ENCODE peak calls at places on chromosome 21, in seven cellular contexts. One of them, this sample, is unnamed.

GRCh38 chr21:26112127-26112742 is 58.3 kb downstream of the APP start:
- DNase-seq in fibroblast of the aortic adventitia: peak; percentile 29
- DNase-seq in nephron progenitor cell: no peak
- DNase-seq in heart right ventricle: no peak
- DNase-seq in GM12865: peak; percentile 9
- DNase-seq in progenitor cell of endocrine pancreas: no peak
- DNase-seq in neural crest cell: no peak
- DNase-seq in this sample: no peak

GRCh38 chr21:41387824-41388223 is 26.0 kb downstream of the MX2 start:
- DNase-seq in neural crest cell: no peak
- DNase-seq in nephron progenitor cell: no peak
- DNase-seq in GM12865: no peak
- DNase-seq in heart right ventricle: no peak
- DNase-seq in progenitor cell of endocrine pancreas: no peak
- DNase-seq in fibroblast of the aortic adventitia: no peak
- DNase-seq in this sample: no peak

GRCh38 chr21:30642564-30642963 is at the start of gene KRTAP20-3:
- DNase-seq in GM12865: no peak
- DNase-seq in fibroblast of the aortic adventitia: no peak
- DNase-seq in nephron progenitor cell: no peak
- DNase-seq in heart right ventricle: no peak
- DNase-seq in progenitor cell of endocrine pancreas: no peak
- DNase-seq in neural crest cell: no peak
- DNase-seq in this sample: no peak

GRCh38 chr21:16193758-16194606 is 464.2 kb downstream of the USP25 start:
- DNase-seq in progenitor cell of endocrine pancreas: no peak
- DNase-seq in nephron progenitor cell: peak; percentile 55
- DNase-seq in fibroblast of the aortic adventitia: peak; percentile 88
- DNase-seq in neural crest cell: peak; percentile 22
- DNase-seq in heart right ventricle: peak; percentile 48
- DNase-seq in GM12865: peak; percentile 2
- DNase-seq in this sample: no peak

GRCh38 chr21:46613391-46613790 is 8.5 kb upstream of the S100B start:
- DNase-seq in GM12865: no peak
- DNase-seq in heart right ventricle: no peak
- DNase-seq in progenitor cell of endocrine pancreas: no peak
- DNase-seq in neural crest cell: no peak
- DNase-seq in nephron progenitor cell: no peak
- DNase-seq in fibroblast of the aortic adventitia: no peak
- DNase-seq in this sample: no peak

GRCh38 chr21:41836166-41837015 is 42.8 kb downstream of the PRDM15 start:
- DNase-seq in heart right ventricle: no peak
- DNase-seq in progenitor cell of endocrine pancreas: no peak
- DNase-seq in GM12865: no peak
- DNase-seq in nephron progenitor cell: no peak
- DNase-seq in neural crest cell: no peak
- DNase-seq in fibroblast of the aortic adventitia: no peak
- DNase-seq in this sample: no peak

GRCh38 chr21:38797470-38797869 is 8.3 kb upstream of the ETS2 start:
- DNase-seq in neural crest cell: no peak
- DNase-seq in progenitor cell of endocrine pancreas: no peak
- DNase-seq in nephron progenitor cell: no peak
- DNase-seq in GM12865: no peak
- DNase-seq in fibroblast of the aortic adventitia: no peak
- DNase-seq in heart right ventricle: no peak
- DNase-seq in this sample: no peak

GRCh38 chr21:26554365-26554764 is 18.7 kb downstream of the CYYR1 start:
- DNase-seq in nephron progenitor cell: no peak
- DNase-seq in fibroblast of the aortic adventitia: no peak
- DNase-seq in heart right ventricle: no peak
- DNase-seq in neural crest cell: no peak
- DNase-seq in GM12865: no peak
- DNase-seq in progenitor cell of endocrine pancreas: no peak
- DNase-seq in this sample: no peak

GRCh38 chr21:42568834-42569731 is 55.4 kb downstream of the SLC37A1 start:
- DNase-seq in nephron progenitor cell: no peak
- DNase-seq in heart right ventricle: no peak
- DNase-seq in fibroblast of the aortic adventitia: no peak
- DNase-seq in progenitor cell of endocrine pancreas: no peak
- DNase-seq in GM12865: no peak
- DNase-seq in neural crest cell: no peak
- DNase-seq in this sample: no peak

GRCh38 chr21:31182231-31183129 is 144.2 kb upstream of the KRTAP19-8 start:
- DNase-seq in heart right ventricle: no peak
- DNase-seq in fibroblast of the aortic adventitia: no peak
- DNase-seq in progenitor cell of endocrine pancreas: no peak
- DNase-seq in neural crest cell: no peak
- DNase-seq in GM12865: no peak
- DNase-seq in nephron progenitor cell: no peak
- DNase-seq in this sample: no peak

GRCh38 chr21:35265170-35265877 is 216.2 kb upstream of the RUNX1 start:
- DNase-seq in heart right ventricle: no peak
- DNase-seq in fibroblast of the aortic adventitia: peak; percentile 55
- DNase-seq in nephron progenitor cell: no peak
- DNase-seq in progenitor cell of endocrine pancreas: no peak
- DNase-seq in GM12865: no peak
- DNase-seq in neural crest cell: no peak
- DNase-seq in this sample: no peak

GRCh38 chr21:41142051-41142795 is 25.7 kb upstream of the BACE2 start:
- DNase-seq in neural crest cell: no peak
- DNase-seq in nephron progenitor cell: no peak
- DNase-seq in GM12865: no peak
- DNase-seq in fibroblast of the aortic adventitia: peak; percentile 77
- DNase-seq in progenitor cell of endocrine pancreas: no peak
- DNase-seq in heart right ventricle: no peak
- DNase-seq in this sample: no peak

GRCh38 chr21:41817228-41817627 is 50.4 kb upstream of the RIPK4 start:
- DNase-seq in fibroblast of the aortic adventitia: peak; percentile 80
- DNase-seq in neural crest cell: peak; percentile 48
- DNase-seq in nephron progenitor cell: peak; percentile 67
- DNase-seq in heart right ventricle: no peak
- DNase-seq in GM12865: peak; percentile 71
- DNase-seq in progenitor cell of endocrine pancreas: peak; percentile 56
- DNase-seq in this sample: peak; percentile 69

GRCh38 chr21:38848187-38848609 is 42.5 kb downstream of the ETS2 start:
- DNase-seq in progenitor cell of endocrine pancreas: no peak
- DNase-seq in fibroblast of the aortic adventitia: peak; percentile 87
- DNase-seq in heart right ventricle: peak; percentile 46
- DNase-seq in neural crest cell: no peak
- DNase-seq in nephron progenitor cell: no peak
- DNase-seq in GM12865: no peak
- DNase-seq in this sample: peak; percentile 29

GRCh38 chr21:37848721-37849490 is 67.4 kb downstream of the KCNJ6 start:
- DNase-seq in progenitor cell of endocrine pancreas: no peak
- DNase-seq in fibroblast of the aortic adventitia: peak; percentile 73
- DNase-seq in GM12865: no peak
- DNase-seq in neural crest cell: no peak
- DNase-seq in heart right ventricle: no peak
- DNase-seq in nephron progenitor cell: no peak
- DNase-seq in this sample: no peak

GRCh38 chr21:41251961-41252642 is 64.5 kb upstream of the FAM3B start:
- DNase-seq in progenitor cell of endocrine pancreas: no peak
- DNase-seq in nephron progenitor cell: no peak
- DNase-seq in heart right ventricle: no peak
- DNase-seq in GM12865: no peak
- DNase-seq in fibroblast of the aortic adventitia: peak; percentile 85
- DNase-seq in neural crest cell: no peak
- DNase-seq in this sample: no peak

GRCh38 chr21:37712204-37712934 is 203.9 kb downstream of the KCNJ6 start:
- DNase-seq in progenitor cell of endocrine pancreas: peak; percentile 52
- DNase-seq in GM12865: peak; percentile 75
- DNase-seq in neural crest cell: peak; percentile 79
- DNase-seq in fibroblast of the aortic adventitia: peak; percentile 77
- DNase-seq in heart right ventricle: peak; percentile 59
- DNase-seq in nephron progenitor cell: peak; percentile 78
- DNase-seq in this sample: no peak

GRCh38 chr21:17391811-17392340 is 121.0 kb upstream of the CXADR start:
- DNase-seq in GM12865: no peak
- DNase-seq in neural crest cell: no peak
- DNase-seq in nephron progenitor cell: no peak
- DNase-seq in heart right ventricle: no peak
- DNase-seq in fibroblast of the aortic adventitia: no peak
- DNase-seq in progenitor cell of endocrine pancreas: no peak
- DNase-seq in this sample: no peak

DNA sequence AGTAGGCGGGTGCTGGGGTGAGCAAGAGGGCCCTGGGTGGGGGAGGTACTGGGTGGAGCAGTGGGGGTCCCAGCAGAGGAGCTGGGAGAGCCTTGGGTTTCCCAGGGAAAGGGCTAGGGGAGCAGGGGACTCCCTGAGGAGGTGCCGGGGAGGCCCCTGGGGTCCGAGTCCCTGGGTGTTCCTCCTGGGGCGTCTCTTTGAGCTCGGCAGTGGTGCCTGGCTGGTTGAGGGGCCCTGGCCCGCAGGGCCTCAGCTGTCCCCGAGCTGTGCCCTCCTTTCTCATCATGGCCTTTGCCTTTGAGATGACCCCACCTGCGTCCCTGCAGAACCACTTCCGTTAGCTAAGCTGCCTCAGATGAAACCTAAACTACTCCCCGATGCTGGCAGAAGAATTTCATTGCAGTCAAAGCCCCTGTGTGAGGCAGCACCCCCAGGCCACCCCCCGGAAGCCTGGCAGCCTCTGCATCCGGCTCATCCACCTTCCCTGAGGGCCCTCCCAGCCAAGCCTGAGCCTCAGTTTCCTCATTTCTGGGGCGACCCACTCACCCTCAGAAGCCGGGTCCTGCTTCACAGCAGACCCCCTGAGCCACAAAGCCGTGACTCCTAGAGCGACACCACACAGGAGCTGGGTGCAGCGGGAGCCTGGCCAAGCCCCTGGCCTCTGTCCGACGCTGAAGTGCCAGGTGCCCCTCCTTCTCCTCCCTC is 43.5 kb upstream of the TRAPPC10 start:
- DNase-seq in fibroblast of the aortic adventitia: no peak
- DNase-seq in GM12865: no peak
- DNase-seq in progenitor cell of endocrine pancreas: no peak
- DNase-seq in neural crest cell: no peak
- DNase-seq in heart right ventricle: no peak
- DNase-seq in nephron progenitor cell: no peak
- DNase-seq in this sample: no peak
- TF ChIP-seq CTCF in fibroblast of the aortic adventitia: no peak
- TF ChIP-seq CTCF in GM12865: no peak
- TF ChIP-seq CTCF in progenitor cell of endocrine pancreas: no peak
- TF ChIP-seq CTCF in neural crest cell: no peak
- TF ChIP-seq CTCF in heart right ventricle: no peak
- TF ChIP-seq CTCF in nephron progenitor cell: no peak
- TF ChIP-seq CTCF in this sample: no peak

GRCh38 chr21:45589686-45590245 is 47.5 kb upstream of the SLC19A1 start:
- DNase-seq in neural crest cell: no peak
- DNase-seq in GM12865: no peak
- DNase-seq in nephron progenitor cell: no peak
- DNase-seq in fibroblast of the aortic adventitia: no peak
- DNase-seq in heart right ventricle: no peak
- DNase-seq in progenitor cell of endocrine pancreas: no peak
- DNase-seq in this sample: no peak
- TF ChIP-seq CTCF in neural crest cell: no peak
- TF ChIP-seq CTCF in GM12865: no peak
- TF ChIP-seq CTCF in nephron progenitor cell: no peak
- TF ChIP-seq CTCF in fibroblast of the aortic adventitia: no peak
- TF ChIP-seq CTCF in heart right ventricle: no peak
- TF ChIP-seq CTCF in progenitor cell of endocrine pancreas: no peak
- TF ChIP-seq CTCF in this sample: no peak

DNA sequence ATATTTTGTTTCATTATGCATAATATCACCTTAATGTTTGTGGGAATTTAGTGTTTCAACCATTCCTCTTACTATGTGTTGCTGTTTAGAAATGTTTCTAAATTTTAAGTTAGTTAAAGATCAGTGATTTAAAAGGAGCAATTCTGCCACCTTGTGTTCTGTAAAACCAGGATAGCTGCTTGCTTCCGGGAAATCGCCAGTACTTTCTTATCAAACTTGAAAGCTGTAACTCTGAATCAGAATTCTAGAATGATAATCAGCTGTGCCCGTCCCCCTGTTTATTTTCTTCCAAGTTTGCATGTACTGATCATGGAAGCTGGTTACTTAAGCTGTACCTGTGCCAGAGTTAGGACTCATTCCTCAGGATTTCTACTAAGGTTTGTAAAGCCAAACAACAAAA is 656.4 kb downstream of the LTN1 start:
- DNase-seq in neural crest cell: no peak
- DNase-seq in progenitor cell of endocrine pancreas: no peak
- DNase-seq in nephron progenitor cell: no peak
- DNase-seq in fibroblast of the aortic adventitia: peak; percentile 98
- DNase-seq in GM12865: peak; percentile 24
- DNase-seq in heart right ventricle: no peak
- DNase-seq in this sample: no peak
- TF ChIP-seq CTCF in neural crest cell: peak; percentile 67
- TF ChIP-seq CTCF in progenitor cell of endocrine pancreas: peak; percentile 65
- TF ChIP-seq CTCF in nephron progenitor cell: no peak
- TF ChIP-seq CTCF in fibroblast of the aortic adventitia: peak; percentile 55
- TF ChIP-seq CTCF in GM12865: no peak
- TF ChIP-seq CTCF in heart right ventricle: peak; percentile 71
- TF ChIP-seq CTCF in this sample: peak; percentile 69

DNA sequence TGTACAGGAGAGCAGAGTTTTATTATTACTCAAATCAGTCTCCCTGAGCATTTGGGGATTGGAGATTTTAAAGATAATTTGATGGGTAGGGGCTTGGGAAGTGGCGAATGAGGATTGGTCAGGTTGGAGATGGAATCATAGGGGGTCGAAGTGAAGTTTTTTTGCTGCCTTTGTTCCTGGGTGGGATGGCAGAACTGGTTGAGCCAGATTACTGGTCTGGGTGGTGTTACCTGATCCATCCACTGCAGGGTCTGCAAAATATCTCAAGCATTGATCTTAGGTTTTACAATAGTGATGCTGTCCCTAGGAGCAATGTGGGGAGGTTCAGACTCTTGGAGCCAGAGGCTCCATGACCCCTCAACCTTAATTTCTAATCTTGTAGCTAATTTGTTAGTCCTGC is 108.8 kb downstream of the BACH1 start:
- DNase-seq in heart right ventricle: no peak
- DNase-seq in nephron progenitor cell: no peak
- DNase-seq in GM12865: no peak
- DNase-seq in fibroblast of the aortic adventitia: no peak
- DNase-seq in neural crest cell: no peak
- DNase-seq in progenitor cell of endocrine pancreas: no peak
- DNase-seq in this sample: no peak
- TF ChIP-seq CTCF in heart right ventricle: no peak
- TF ChIP-seq CTCF in nephron progenitor cell: no peak
- TF ChIP-seq CTCF in GM12865: no peak
- TF ChIP-seq CTCF in fibroblast of the aortic adventitia: no peak
- TF ChIP-seq CTCF in neural crest cell: no peak
- TF ChIP-seq CTCF in progenitor cell of endocrine pancreas: no peak
- TF ChIP-seq CTCF in this sample: no peak

GRCh38 chr21:33128538-33128937 is 58.6 kb downstream of the OLIG1 start:
- DNase-seq in fibroblast of the aortic adventitia: no peak
- DNase-seq in GM12865: no peak
- DNase-seq in progenitor cell of endocrine pancreas: no peak
- DNase-seq in neural crest cell: no peak
- DNase-seq in nephron progenitor cell: no peak
- DNase-seq in heart right ventricle: no peak
- DNase-seq in this sample: no peak
- TF ChIP-seq CTCF in fibroblast of the aortic adventitia: no peak
- TF ChIP-seq CTCF in GM12865: no peak
- TF ChIP-seq CTCF in progenitor cell of endocrine pancreas: no peak
- TF ChIP-seq CTCF in neural crest cell: no peak
- TF ChIP-seq CTCF in nephron progenitor cell: no peak
- TF ChIP-seq CTCF in heart right ventricle: no peak
- TF ChIP-seq CTCF in this sample: no peak

This sample was measured in type B pancreatic cell.